ENCODE peak calls at places on chromosomes 5 and 9, in six cellular contexts. One of them, this sample, is unnamed.
A peak's percentile ranks its signal among the peaks of the same experiment; 100 is the strongest.

GRCh38 chr5:122030251-122030650 is 47.8 kb downstream of the LOX start:
- DNase-seq in ovary: no peak
- DNase-seq in cardiac muscle cell: no peak
- DNase-seq in heart left ventricle: no peak
- DNase-seq in lower lobe of right lung: no peak
- DNase-seq in breast epithelium: no peak
- DNase-seq in this sample: no peak

GRCh38 chr9:89022071-89022721 is 30.9 kb downstream of the S1PR3 start:
- DNase-seq in heart left ventricle: no peak
- DNase-seq in lower lobe of right lung: peak; percentile 91
- DNase-seq in ovary: peak; percentile 57
- DNase-seq in breast epithelium: peak; percentile 83
- DNase-seq in cardiac muscle cell: peak; percentile 42
- DNase-seq in this sample: no peak

GRCh38 chr9:93467062-93467416 is 13.7 kb upstream of the FAM120AOS start:
- DNase-seq in breast epithelium: no peak
- DNase-seq in heart left ventricle: no peak
- DNase-seq in lower lobe of right lung: no peak
- DNase-seq in ovary: no peak
- DNase-seq in cardiac muscle cell: no peak
- DNase-seq in this sample: no peak

GRCh38 chr5:10860645-10861455 is 99.8 kb upstream of the DAP start:
- DNase-seq in lower lobe of right lung: no peak
- DNase-seq in heart left ventricle: no peak
- DNase-seq in cardiac muscle cell: no peak
- DNase-seq in breast epithelium: no peak
- DNase-seq in ovary: no peak
- DNase-seq in this sample: no peak

GRCh38 chr5:163809480-163809879 is 304.1 kb downstream of the MAT2B start:
- DNase-seq in ovary: no peak
- DNase-seq in cardiac muscle cell: no peak
- DNase-seq in breast epithelium: no peak
- DNase-seq in lower lobe of right lung: no peak
- DNase-seq in heart left ventricle: no peak
- DNase-seq in this sample: peak; percentile 3

GRCh38 chr5:30600892-30601291 is 592.6 kb upstream of the CDH6 start:
- DNase-seq in ovary: no peak
- DNase-seq in lower lobe of right lung: no peak
- DNase-seq in breast epithelium: no peak
- DNase-seq in cardiac muscle cell: no peak
- DNase-seq in heart left ventricle: no peak
- DNase-seq in this sample: no peak

GRCh38 chr5:34415559-34416198 is 240.4 kb upstream of the RAI14 start:
- DNase-seq in ovary: no peak
- DNase-seq in lower lobe of right lung: no peak
- DNase-seq in heart left ventricle: no peak
- DNase-seq in cardiac muscle cell: no peak
- DNase-seq in breast epithelium: no peak
- DNase-seq in this sample: peak; percentile 78

GRCh38 chr5:168934186-168934585 is 355.0 kb upstream of the PANK3 start:
- DNase-seq in cardiac muscle cell: no peak
- DNase-seq in lower lobe of right lung: no peak
- DNase-seq in breast epithelium: no peak
- DNase-seq in ovary: no peak
- DNase-seq in heart left ventricle: no peak
- DNase-seq in this sample: no peak

GRCh38 chr9:128362774-128363173 is 8.4 kb upstream of the URM1 start:
- DNase-seq in heart left ventricle: no peak
- DNase-seq in cardiac muscle cell: no peak
- DNase-seq in lower lobe of right lung: no peak
- DNase-seq in ovary: no peak
- DNase-seq in breast epithelium: no peak
- DNase-seq in this sample: no peak

GRCh38 chr5:58722160-58722559 is 139.3 kb downstream of the RAB3C start:
- DNase-seq in cardiac muscle cell: no peak
- DNase-seq in breast epithelium: no peak
- DNase-seq in heart left ventricle: no peak
- DNase-seq in lower lobe of right lung: no peak
- DNase-seq in ovary: no peak
- DNase-seq in this sample: no peak

GRCh38 chr9:93093081-93093448 is 3.0 kb upstream of the CARD19 start:
- DNase-seq in cardiac muscle cell: no peak
- DNase-seq in breast epithelium: peak; percentile 22
- DNase-seq in ovary: no peak
- DNase-seq in lower lobe of right lung: peak; percentile 10
- DNase-seq in heart left ventricle: peak; percentile 17
- DNase-seq in this sample: no peak

GRCh38 chr5:168916852-168917251 is 337.7 kb upstream of the PANK3 start:
- DNase-seq in breast epithelium: no peak
- DNase-seq in heart left ventricle: no peak
- DNase-seq in lower lobe of right lung: no peak
- DNase-seq in ovary: no peak
- DNase-seq in cardiac muscle cell: no peak
- DNase-seq in this sample: no peak

GRCh38 chr9:81671880-81672280 is 17.5 kb downstream of the TLE1 start:
- DNase-seq in breast epithelium: no peak
- DNase-seq in lower lobe of right lung: peak; percentile 65
- DNase-seq in cardiac muscle cell: peak; percentile 25
- DNase-seq in heart left ventricle: peak; percentile 86
- DNase-seq in ovary: peak; percentile 94
- DNase-seq in this sample: no peak

GRCh38 chr5:151699071-151699901 is 12.6 kb upstream of the SPARC start:
- DNase-seq in ovary: peak; percentile 89
- DNase-seq in heart left ventricle: peak; percentile 83
- DNase-seq in cardiac muscle cell: no peak
- DNase-seq in lower lobe of right lung: no peak
- DNase-seq in breast epithelium: no peak
- DNase-seq in this sample: no peak

GRCh38 chr5:176736271-176736965 is 73.9 kb upstream of the UNC5A start:
- DNase-seq in breast epithelium: peak; percentile 19
- DNase-seq in cardiac muscle cell: no peak
- DNase-seq in heart left ventricle: no peak
- DNase-seq in ovary: peak; percentile 3
- DNase-seq in lower lobe of right lung: no peak
- DNase-seq in this sample: no peak

GRCh38 chr9:132411091-132411508 is 1.1 kb downstream of the CFAP77 start:
- DNase-seq in cardiac muscle cell: peak; percentile 70
- DNase-seq in ovary: peak; percentile 54
- DNase-seq in breast epithelium: no peak
- DNase-seq in lower lobe of right lung: peak; percentile 60
- DNase-seq in heart left ventricle: no peak
- DNase-seq in this sample: peak; percentile 80

GRCh38 chr5:84870369-84870768 is 485.7 kb upstream of the EDIL3 start:
- DNase-seq in ovary: no peak
- DNase-seq in heart left ventricle: no peak
- DNase-seq in cardiac muscle cell: no peak
- DNase-seq in lower lobe of right lung: no peak
- DNase-seq in breast epithelium: no peak
- DNase-seq in this sample: no peak

GRCh38 chr9:17219261-17219660 is 84.4 kb downstream of the CNTLN start:
- DNase-seq in lower lobe of right lung: no peak
- DNase-seq in cardiac muscle cell: no peak
- DNase-seq in ovary: no peak
- DNase-seq in heart left ventricle: no peak
- DNase-seq in breast epithelium: no peak
- DNase-seq in this sample: no peak

GRCh38 chr5:38845555-38846378 is at the start of gene OSMR:
- DNase-seq in ovary: peak; percentile 96
- DNase-seq in breast epithelium: peak; percentile 89
- DNase-seq in cardiac muscle cell: peak; percentile 25
- DNase-seq in lower lobe of right lung: peak; percentile 93
- DNase-seq in heart left ventricle: peak; percentile 91
- DNase-seq in this sample: no peak

GRCh38 chr5:77640577-77641396 is 2.3 kb upstream of the OTP start:
- DNase-seq in ovary: no peak
- DNase-seq in lower lobe of right lung: no peak
- DNase-seq in heart left ventricle: no peak
- DNase-seq in cardiac muscle cell: no peak
- DNase-seq in breast epithelium: no peak
- DNase-seq in this sample: no peak

GRCh38 chr5:57298295-57298984 is 124.6 kb downstream of the GPBP1 start:
- DNase-seq in heart left ventricle: peak; percentile 86
- DNase-seq in ovary: peak; percentile 78
- DNase-seq in lower lobe of right lung: peak; percentile 60
- DNase-seq in breast epithelium: peak; percentile 78
- DNase-seq in cardiac muscle cell: peak; percentile 96
- DNase-seq in this sample: peak; percentile 86

GRCh38 chr5:57299945-57300344 is 126.1 kb downstream of the GPBP1 start:
- DNase-seq in breast epithelium: no peak
- DNase-seq in heart left ventricle: no peak
- DNase-seq in ovary: no peak
- DNase-seq in cardiac muscle cell: no peak
- DNase-seq in lower lobe of right lung: no peak
- DNase-seq in this sample: no peak

GRCh38 chr5:57302164-57302563 is 128.3 kb downstream of the GPBP1 start:
- DNase-seq in cardiac muscle cell: no peak
- DNase-seq in heart left ventricle: no peak
- DNase-seq in ovary: no peak
- DNase-seq in lower lobe of right lung: no peak
- DNase-seq in breast epithelium: no peak
- DNase-seq in this sample: peak; percentile 51

GRCh38 chr5:57302643-57303042 is 128.8 kb downstream of the GPBP1 start:
- DNase-seq in heart left ventricle: no peak
- DNase-seq in lower lobe of right lung: no peak
- DNase-seq in ovary: no peak
- DNase-seq in cardiac muscle cell: no peak
- DNase-seq in breast epithelium: no peak
- DNase-seq in this sample: no peak

GRCh38 chr5:57298985-57299491 is 125.2 kb downstream of the GPBP1 start:
- DNase-seq in breast epithelium: no peak
- DNase-seq in heart left ventricle: peak; percentile 37
- DNase-seq in cardiac muscle cell: peak; percentile 72
- DNase-seq in lower lobe of right lung: no peak
- DNase-seq in ovary: peak; percentile 34
- DNase-seq in this sample: peak; percentile 76
- TF ChIP-seq CTCF in breast epithelium: peak; percentile 82
- TF ChIP-seq CTCF in heart left ventricle: peak; percentile 62
- TF ChIP-seq CTCF in cardiac muscle cell: peak; percentile 46
- TF ChIP-seq CTCF in lower lobe of right lung: peak; percentile 57
- TF ChIP-seq CTCF in ovary: peak; percentile 42
- TF ChIP-seq CTCF in this sample: peak; percentile 55

GRCh38 chr5:172002310-172002709 is 4.1 kb downstream of the FBXW11 start:
- DNase-seq in heart left ventricle: no peak
- DNase-seq in lower lobe of right lung: no peak
- DNase-seq in ovary: no peak
- DNase-seq in cardiac muscle cell: peak; percentile 41
- DNase-seq in breast epithelium: no peak
- DNase-seq in this sample: peak; percentile 46

GRCh38 chr5:172005708-172006377 is 595 bp downstream of the FBXW11 start:
- DNase-seq in breast epithelium: no peak
- DNase-seq in heart left ventricle: peak; percentile 32
- DNase-seq in cardiac muscle cell: peak; percentile 59
- DNase-seq in ovary: peak; percentile 63
- DNase-seq in lower lobe of right lung: peak; percentile 51
- DNase-seq in this sample: peak; percentile 24

GRCh38 chr5:172003750-172004149 is 2.7 kb downstream of the FBXW11 start:
- DNase-seq in lower lobe of right lung: no peak
- DNase-seq in heart left ventricle: no peak
- DNase-seq in cardiac muscle cell: no peak
- DNase-seq in ovary: no peak
- DNase-seq in breast epithelium: no peak
- DNase-seq in this sample: no peak

GRCh38 chr5:172004824-172005237 is 1.6 kb downstream of the FBXW11 start:
- DNase-seq in lower lobe of right lung: no peak
- DNase-seq in heart left ventricle: no peak
- DNase-seq in cardiac muscle cell: no peak
- DNase-seq in breast epithelium: no peak
- DNase-seq in ovary: no peak
- DNase-seq in this sample: peak; percentile 50

GRCh38 chr5:172002840-172003512 is 3.5 kb downstream of the FBXW11 start:
- DNase-seq in ovary: no peak
- DNase-seq in cardiac muscle cell: no peak
- DNase-seq in heart left ventricle: no peak
- DNase-seq in breast epithelium: no peak
- DNase-seq in lower lobe of right lung: no peak
- DNase-seq in this sample: no peak
- H3K4me3 ChIP-seq in ovary: no peak overlapping the region
- H3K4me3 ChIP-seq in cardiac muscle cell: peak overlapping the region; percentile 2
- H3K4me3 ChIP-seq in heart left ventricle: peak overlapping the region; percentile 32
- H3K4me3 ChIP-seq in breast epithelium: no peak overlapping the region
- H3K4me3 ChIP-seq in lower lobe of right lung: no peak overlapping the region
- H3K4me3 ChIP-seq in this sample: no peak overlapping the region

GRCh38 chr5:96096724-96097123 is 135.1 kb upstream of the ELL2 start:
- DNase-seq in cardiac muscle cell: no peak
- DNase-seq in heart left ventricle: no peak
- DNase-seq in lower lobe of right lung: no peak
- DNase-seq in ovary: no peak
- DNase-seq in breast epithelium: no peak
- DNase-seq in this sample: no peak
- TF ChIP-seq CTCF in cardiac muscle cell: no peak
- TF ChIP-seq CTCF in heart left ventricle: no peak
- TF ChIP-seq CTCF in lower lobe of right lung: no peak
- TF ChIP-seq CTCF in ovary: no peak
- TF ChIP-seq CTCF in breast epithelium: no peak
- TF ChIP-seq CTCF in this sample: no peak

GRCh38 chr9:120926397-120926928 is at the start of gene TRAF1:
- DNase-seq in heart left ventricle: no peak
- DNase-seq in cardiac muscle cell: no peak
- DNase-seq in lower lobe of right lung: no peak
- DNase-seq in ovary: peak; percentile 28
- DNase-seq in breast epithelium: no peak
- DNase-seq in this sample: peak; percentile 72

GRCh38 chr9:120928015-120928719 is 1.6 kb upstream of the TRAF1 start:
- DNase-seq in heart left ventricle: peak; percentile 51
- DNase-seq in lower lobe of right lung: peak; percentile 69
- DNase-seq in ovary: peak; percentile 75
- DNase-seq in breast epithelium: no peak
- DNase-seq in cardiac muscle cell: no peak
- DNase-seq in this sample: peak; percentile 69

GRCh38 chr9:120929392-120929791 is 2.8 kb upstream of the TRAF1 start:
- DNase-seq in lower lobe of right lung: no peak
- DNase-seq in heart left ventricle: no peak
- DNase-seq in cardiac muscle cell: no peak
- DNase-seq in breast epithelium: no peak
- DNase-seq in ovary: no peak
- DNase-seq in this sample: no peak

GRCh38 chr9:120927125-120928014 is 774 bp upstream of the TRAF1 start:
- DNase-seq in cardiac muscle cell: no peak
- DNase-seq in breast epithelium: no peak
- DNase-seq in lower lobe of right lung: no peak
- DNase-seq in heart left ventricle: no peak
- DNase-seq in ovary: no peak
- DNase-seq in this sample: peak; percentile 65

DNA sequence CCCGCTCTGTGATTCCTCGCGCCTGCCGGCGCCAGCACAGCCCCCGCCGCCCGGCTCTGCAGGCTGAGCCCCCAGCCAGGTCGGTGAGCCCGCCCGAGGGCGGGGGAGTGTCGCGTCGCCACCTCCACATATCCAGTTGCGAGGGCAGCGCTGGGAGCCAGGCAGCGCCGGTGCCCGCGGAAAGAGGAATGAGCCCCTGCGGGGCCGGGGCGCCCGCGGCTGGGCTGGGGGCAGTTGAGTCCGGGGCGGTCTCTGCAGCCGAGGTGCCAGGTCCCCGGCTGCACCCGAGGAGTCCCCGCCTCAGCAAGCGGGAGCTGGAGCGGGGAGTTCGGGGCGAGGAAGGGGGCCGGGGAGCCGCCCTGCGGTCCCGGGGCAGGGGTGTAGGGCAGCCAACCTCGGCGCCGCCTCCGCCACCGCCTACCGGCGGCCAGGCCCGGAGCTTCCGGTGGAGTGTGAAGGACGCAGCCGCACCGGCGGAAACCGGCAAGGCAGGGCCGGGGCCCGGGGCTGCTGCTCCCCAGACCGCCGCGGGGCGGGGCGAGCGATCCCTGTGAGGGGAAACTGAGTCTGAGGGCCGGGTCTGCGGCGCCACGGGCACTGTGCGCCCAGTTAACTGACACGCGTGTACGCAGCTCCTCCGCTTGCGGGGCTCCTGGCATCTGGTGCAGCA is 2.3 kb upstream of the TRAF1 start:
- DNase-seq in ovary: peak; percentile 84
- DNase-seq in cardiac muscle cell: peak; percentile 68
- DNase-seq in lower lobe of right lung: peak; percentile 87
- DNase-seq in breast epithelium: peak; percentile 66
- DNase-seq in heart left ventricle: peak; percentile 83
- DNase-seq in this sample: peak; percentile 87
- H3K4me3 ChIP-seq in ovary: peak overlapping the region; percentile 74
- H3K4me3 ChIP-seq in cardiac muscle cell: peak overlapping the region; percentile 36
- H3K4me3 ChIP-seq in lower lobe of right lung: peak overlapping the region; percentile 84
- H3K4me3 ChIP-seq in breast epithelium: peak overlapping the region; percentile 95
- H3K4me3 ChIP-seq in heart left ventricle: peak overlapping the region; percentile 66
- H3K4me3 ChIP-seq in this sample: peak overlapping the region; percentile 62

This sample was measured in GM12865.